ENCODE peak calls at places on chromosomes 6 and 20, in five cellular contexts. One of them, this sample, is unnamed.

GRCh38 chr6:124055986-124056385 is 252.3 kb downstream of the NKAIN2 start:
- DNase-seq in H1: no peak
- DNase-seq in HepG2: no peak
- DNase-seq in GM12878: no peak
- DNase-seq in HCT116: no peak
- DNase-seq in this sample: no peak

GRCh38 chr6:161434921-161435411 is 161.1 kb upstream of the AGPAT4 start:
- DNase-seq in HCT116: no peak
- DNase-seq in H1: no peak
- DNase-seq in HepG2: no peak
- DNase-seq in GM12878: no peak
- DNase-seq in this sample: no peak

GRCh38 chr6:52568320-52568719 is 8.5 kb downstream of the TRAM2 start:
- DNase-seq in HepG2: no peak
- DNase-seq in GM12878: no peak
- DNase-seq in HCT116: no peak
- DNase-seq in H1: no peak
- DNase-seq in this sample: no peak

GRCh38 chr6:64920257-64920656 is 786.8 kb downstream of the EYS start:
- DNase-seq in GM12878: no peak
- DNase-seq in H1: no peak
- DNase-seq in HepG2: no peak
- DNase-seq in HCT116: no peak
- DNase-seq in this sample: no peak

GRCh38 chr6:33008944-33009861 is at the start of gene HLA-DOA:
- DNase-seq in HepG2: no peak
- DNase-seq in GM12878: peak
- DNase-seq in H1: peak
- DNase-seq in HCT116: peak
- DNase-seq in this sample: peak

GRCh38 chr6:111470991-111471390 is 12.0 kb downstream of the REV3L start:
- DNase-seq in HCT116: no peak
- DNase-seq in H1: no peak
- DNase-seq in HepG2: no peak
- DNase-seq in GM12878: no peak
- DNase-seq in this sample: no peak

GRCh38 chr6:56370127-56370540 is 122.8 kb upstream of the COL21A1 start:
- DNase-seq in HepG2: peak
- DNase-seq in HCT116: peak
- DNase-seq in H1: no peak
- DNase-seq in GM12878: no peak
- DNase-seq in this sample: peak

GRCh38 chr6:82362868-82363267 is 749 bp upstream of the TPBG start:
- DNase-seq in GM12878: no peak
- DNase-seq in H1: no peak
- DNase-seq in HCT116: no peak
- DNase-seq in HepG2: no peak
- DNase-seq in this sample: no peak

GRCh38 chr20:46011631-46012482 is 3.1 kb downstream of the MMP9 start:
- DNase-seq in HCT116: peak
- DNase-seq in HepG2: peak
- DNase-seq in H1: peak
- DNase-seq in GM12878: no peak
- DNase-seq in this sample: peak

GRCh38 chr6:92364948-92365386 is 1054.4 kb downstream of the EPHA7 start:
- DNase-seq in HepG2: peak
- DNase-seq in H1: no peak
- DNase-seq in GM12878: no peak
- DNase-seq in HCT116: no peak
- DNase-seq in this sample: no peak

GRCh38 chr6:37783025-37783825 is 36.3 kb upstream of the ZFAND3 start:
- DNase-seq in H1: peak
- DNase-seq in GM12878: no peak
- DNase-seq in HCT116: no peak
- DNase-seq in HepG2: no peak
- DNase-seq in this sample: no peak

GRCh38 chr20:45935416-45936046 is 1.0 kb downstream of the PCIF1 start:
- DNase-seq in GM12878: no peak
- DNase-seq in HCT116: no peak
- DNase-seq in H1: no peak
- DNase-seq in HepG2: no peak
- DNase-seq in this sample: no peak

GRCh38 chr20:24838551-24839530 is 110.2 kb upstream of the CST7 start:
- DNase-seq in HepG2: no peak
- DNase-seq in GM12878: peak
- DNase-seq in HCT116: no peak
- DNase-seq in H1: no peak
- DNase-seq in this sample: no peak

GRCh38 chr6:118663993-118664985 is 12.9 kb upstream of the CEP85L start:
- DNase-seq in HepG2: no peak
- DNase-seq in HCT116: no peak
- DNase-seq in H1: no peak
- DNase-seq in GM12878: no peak
- DNase-seq in this sample: no peak

GRCh38 chr20:37282558-37282957 is 6.9 kb upstream of the MANBAL start:
- DNase-seq in H1: no peak
- DNase-seq in HepG2: no peak
- DNase-seq in HCT116: no peak
- DNase-seq in GM12878: no peak
- DNase-seq in this sample: peak

GRCh38 chr20:51074062-51074461 is 51.2 kb upstream of the KCNG1 start:
- DNase-seq in GM12878: no peak
- DNase-seq in H1: no peak
- DNase-seq in HepG2: no peak
- DNase-seq in HCT116: no peak
- DNase-seq in this sample: no peak

GRCh38 chr6:79946242-79946641 is 1.1 kb downstream of the ELOVL4 start:
- DNase-seq in H1: no peak
- DNase-seq in HCT116: no peak
- DNase-seq in HepG2: peak
- DNase-seq in GM12878: no peak
- DNase-seq in this sample: no peak

GRCh38 chr20:60331688-60332300 is 373.6 kb downstream of the CDH26 start:
- DNase-seq in H1: no peak
- DNase-seq in HCT116: no peak
- DNase-seq in HepG2: no peak
- DNase-seq in GM12878: no peak
- DNase-seq in this sample: no peak
- TF ChIP-seq SRF in H1: no peak
- TF ChIP-seq SRF in HCT116: no peak
- TF ChIP-seq SRF in HepG2: no peak
- TF ChIP-seq SRF in GM12878: no peak
- TF ChIP-seq SRF in this sample: no peak

GRCh38 chr6:107491059-107491609 is 1.2 kb downstream of the SOBP start:
- DNase-seq in GM12878: no peak
- DNase-seq in HCT116: no peak
- DNase-seq in H1: peak
- DNase-seq in HepG2: peak
- DNase-seq in this sample: no peak
- TF ChIP-seq SRF in GM12878: no peak
- TF ChIP-seq SRF in HCT116: no peak
- TF ChIP-seq SRF in H1: no peak
- TF ChIP-seq SRF in HepG2: no peak
- TF ChIP-seq SRF in this sample: no peak

GRCh38 chr20:4694076-4694475 is 27.6 kb upstream of the PRND start:
- DNase-seq in H1: no peak
- DNase-seq in HepG2: no peak
- DNase-seq in GM12878: no peak
- DNase-seq in HCT116: no peak
- DNase-seq in this sample: no peak
- TF ChIP-seq SRF in H1: no peak
- TF ChIP-seq SRF in HepG2: no peak
- TF ChIP-seq SRF in GM12878: no peak
- TF ChIP-seq SRF in HCT116: no peak
- TF ChIP-seq SRF in this sample: no peak

DNA sequence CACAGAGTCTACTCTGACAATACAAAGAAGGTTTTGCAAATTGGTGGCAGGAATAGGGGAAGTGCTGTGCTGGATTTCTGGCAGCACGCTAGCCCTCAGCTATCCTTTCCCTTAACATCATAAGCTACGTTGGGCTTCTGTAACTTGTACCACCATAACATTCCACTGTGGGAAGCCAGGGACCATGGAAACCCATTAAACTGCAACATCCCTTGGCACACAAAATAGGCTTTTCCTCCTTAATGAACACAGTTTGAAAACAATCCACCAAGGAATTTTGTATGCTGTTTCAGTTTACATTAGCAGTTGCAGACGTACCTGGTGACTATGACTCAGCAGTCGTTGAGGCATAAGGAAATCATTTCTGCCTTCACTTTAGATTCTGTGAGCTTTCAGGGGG is 203.9 kb upstream of the RAB32 start:
- DNase-seq in GM12878: no peak
- DNase-seq in HCT116: no peak
- DNase-seq in H1: no peak
- DNase-seq in HepG2: no peak
- DNase-seq in this sample: no peak
- TF ChIP-seq SRF in GM12878: no peak
- TF ChIP-seq SRF in HCT116: no peak
- TF ChIP-seq SRF in H1: no peak
- TF ChIP-seq SRF in HepG2: no peak
- TF ChIP-seq SRF in this sample: no peak

DNA sequence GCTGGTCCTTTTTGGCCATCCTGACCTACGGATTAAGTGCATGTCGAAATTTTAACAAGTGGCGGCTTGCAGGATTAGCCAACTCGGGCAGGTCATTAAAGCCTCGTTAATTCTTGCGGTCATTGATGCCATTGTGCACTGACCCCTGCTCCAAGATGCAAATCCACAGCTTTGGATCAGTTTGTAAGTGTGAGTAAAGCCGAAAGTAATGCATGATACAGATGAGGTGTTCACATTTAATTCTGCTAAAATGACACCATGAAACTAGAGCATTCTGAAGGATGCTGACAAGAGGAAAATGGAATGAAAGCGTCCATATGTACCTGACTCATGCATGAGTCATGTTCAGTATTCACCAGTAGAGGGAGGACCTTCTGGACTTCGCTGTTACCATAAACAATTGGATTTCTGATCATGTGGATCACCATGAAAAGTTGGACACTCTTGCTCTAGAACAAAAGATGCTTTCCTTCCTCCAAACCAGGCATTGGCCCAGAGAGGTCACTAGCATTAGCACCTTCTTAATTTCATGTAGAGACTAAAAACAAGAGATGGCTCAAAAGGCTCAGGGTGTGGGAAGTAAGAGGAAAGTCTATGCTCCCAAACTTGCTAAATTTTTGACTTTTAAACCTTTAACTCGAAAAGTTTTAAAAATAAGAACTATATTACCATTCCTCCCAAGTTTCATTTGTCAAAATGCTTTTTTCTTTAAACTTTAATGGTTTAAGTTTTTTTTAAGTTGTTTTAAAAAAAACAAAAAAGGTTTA is 48.0 kb downstream of the MUC22 start:
- DNase-seq in H1: no peak
- DNase-seq in HepG2: peak
- DNase-seq in HCT116: peak
- DNase-seq in GM12878: no peak
- DNase-seq in this sample: peak
- TF ChIP-seq SRF in H1: no peak
- TF ChIP-seq SRF in HepG2: no peak
- TF ChIP-seq SRF in HCT116: peak
- TF ChIP-seq SRF in GM12878: no peak
- TF ChIP-seq SRF in this sample: no peak

This sample was measured in K562.